ENCODE peak calls at places on chromosomes 13 and 19, in eight cellular contexts. P, M, O, Y, I, X, H and D are unnamed samples.

GRCh38 chr19:46391296-46392251 is 21.8 kb downstream of the CCDC8 start:
- DNase-seq in H (no peak), P (no peak), Y (no peak), I (no peak), O (no peak), M (no peak), X (no peak), D (no peak)

GRCh38 chr19:55383789-55384575 is at the start of gene TMEM238:
- DNase-seq in I (no peak), Y (peak), O (peak), H (peak), M (peak), X (no peak), P (peak), D (no peak)

GRCh38 chr13:34019870-34020269 is 201.9 kb downstream of the RFC3 start:
- DNase-seq in M (no peak), I (no peak), P (no peak), X (no peak), H (peak), Y (no peak), O (no peak), D (no peak)

GRCh38 chr19:15428956-15429824 is 10.4 kb upstream of the AKAP8L start:
- DNase-seq in O (no peak), H (no peak), Y (no peak), I (no peak), X (no peak), M (no peak), P (no peak), D (no peak)

GRCh38 chr13:114019367-114019766 is 45.5 kb upstream of the C13orf46 start:
- DNase-seq in Y (no peak), P (no peak), H (no peak), X (peak), I (peak), O (peak), M (peak), D (no peak)

GRCh38 chr13:47539317-47539716 is 461.8 kb downstream of the SUCLA2 start:
- DNase-seq in H (no peak), M (no peak), Y (no peak), P (no peak), X (no peak), O (no peak), I (no peak), D (no peak)

GRCh38 chr13:66543780-66544179 is 686.4 kb downstream of the PCDH9 start:
- DNase-seq in P (no peak), O (no peak), H (no peak), X (peak), I (peak), M (no peak), Y (no peak), D (no peak)

GRCh38 chr13:73307481-73307880 is 248.7 kb downstream of the KLF5 start:
- DNase-seq in O (no peak), X (no peak), H (no peak), I (no peak), P (no peak), Y (no peak), M (no peak), D (no peak)

GRCh38 chr19:3852614-3853254 is 16.1 kb downstream of the ZFR2 start:
- DNase-seq in H (peak), M (peak), X (peak), I (peak), Y (peak), P (no peak), O (no peak), D (peak)

GRCh38 chr19:40754611-40755247 is 3.7 kb downstream of the SNRPA start:
- DNase-seq in X (no peak), M (peak), Y (no peak), O (peak), H (no peak), P (no peak), I (no peak), D (no peak)

GRCh38 chr19:33161201-33161600 is 29.3 kb downstream of the WDR88 start:
- DNase-seq in M (no peak), I (no peak), P (no peak), O (no peak), X (no peak), Y (no peak), H (no peak), D (no peak)

GRCh38 chr13:99481357-99481756 is 19.9 kb upstream of the TM9SF2 start:
- DNase-seq in H (no peak), X (no peak), P (no peak), Y (no peak), O (no peak), I (no peak), M (no peak), D (no peak)

GRCh38 chr19:15390814-15391213 is 11.2 kb upstream of the AKAP8 start:
- DNase-seq in H (no peak), X (no peak), I (no peak), M (no peak), Y (no peak), O (no peak), P (no peak), D (no peak)

GRCh38 chr13:113801289-113801961 is 42.4 kb downstream of the TMEM255B start:
- DNase-seq in P (no peak), O (no peak), Y (no peak), I (no peak), H (no peak), X (no peak), M (no peak), D (no peak)

GRCh38 chr19:49749055-49749716 is 13.9 kb downstream of the TSKS start:
- DNase-seq in X (no peak), P (no peak), Y (no peak), M (no peak), H (no peak), O (no peak), I (peak), D (no peak)

GRCh38 chr19:23527797-23528196 is 132.5 kb upstream of the ZNF91 start:
- DNase-seq in P (no peak), O (no peak), M (no peak), X (no peak), H (no peak), I (no peak), Y (no peak), D (no peak)

GRCh38 chr13:33518442-33518841 is 232.9 kb upstream of the STARD13 start:
- DNase-seq in Y (no peak), X (no peak), O (no peak), I (no peak), H (no peak), P (no peak), M (no peak), D (no peak)

GRCh38 chr13:76822691-76823267 is 63.4 kb downstream of the KCTD12 start:
- DNase-seq in X (no peak), O (no peak), H (peak), M (no peak), I (peak), P (no peak), Y (peak), D (no peak)

GRCh38 chr19:28929026-28929425 is 283.9 kb downstream of the UQCRFS1 start:
- DNase-seq in I (no peak), P (no peak), X (no peak), Y (no peak), M (no peak), H (no peak), O (no peak), D (no peak)

GRCh38 chr13:40478775-40479174 is 187.7 kb downstream of the FOXO1 start:
- DNase-seq in O (no peak), H (no peak), M (no peak), Y (no peak), I (no peak), P (no peak), X (no peak), D (no peak)

GRCh38 chr19:35882074-35882832 is 13.9 kb downstream of the APLP1 start:
- DNase-seq in M (no peak), I (peak), Y (peak), H (peak), O (no peak), P (peak), X (peak), D (no peak)

GRCh38 chr19:1758231-1758577 is 4.9 kb downstream of the ONECUT3 start:
- DNase-seq in P (no peak), M (no peak), I (no peak), X (no peak), Y (no peak), H (no peak), O (no peak), D (no peak)

GRCh38 chr19:42076375-42076944 is 494 bp downstream of the ZNF574 start:
- DNase-seq in X (no peak), M (peak), H (peak), P (no peak), O (peak), Y (no peak), I (no peak), D (no peak)

GRCh38 chr19:2926341-2927031 is 18.3 kb downstream of the ZNF77 start:
- DNase-seq in P (no peak), O (no peak), Y (no peak), I (no peak), H (no peak), M (no peak), X (no peak), D (no peak)

GRCh38 chr19:53076984-53077383 is 26.2 kb downstream of the ZNF160 start:
- DNase-seq in X (peak), M (no peak), Y (peak), O (no peak), H (peak), P (peak), I (no peak), D (no peak)

GRCh38 chr13:60944863-60945262 is 470.8 kb downstream of the PCDH20 start:
- DNase-seq in H (no peak), P (no peak), I (no peak), X (no peak), O (no peak), Y (no peak), M (no peak), D (no peak)

GRCh38 chr19:40831502-40832430 is 18.5 kb downstream of the CYP2A6 start:
- DNase-seq in M (no peak), I (peak), O (no peak), Y (peak), X (peak), P (no peak), H (no peak), D (peak)

GRCh38 chr13:65133094-65133493 is 2097.0 kb downstream of the PCDH9 start:
- DNase-seq in M (no peak), I (no peak), O (no peak), P (no peak), Y (no peak), X (no peak), H (no peak), D (no peak)

GRCh38 chr19:35119091-35119490 is 3.5 kb downstream of the FXYD3 start:
- DNase-seq in H (no peak), P (no peak), M (no peak), Y (no peak), X (no peak), O (no peak), I (no peak), D (no peak)

GRCh38 chr19:19403373-19403901 is 2.0 kb upstream of the GATAD2A start:
- DNase-seq in M (no peak), I (no peak), O (no peak), X (no peak), Y (peak), H (no peak), P (no peak), D (no peak)

GRCh38 chr19:1674293-1674679 is 21.9 kb upstream of the TCF3 start:
- DNase-seq in H (no peak), Y (no peak), O (no peak), I (no peak), X (no peak), P (no peak), M (no peak), D (no peak)